ENCODE peak calls at places on chromosomes 16 and 17, in eight cellular contexts. One of them, this sample, is unnamed.

GRCh38 chr17:75457047-75457654 is 716 bp downstream of the TMEM94 start:
- DNase-seq in A172: peak
- DNase-seq in stimulated activated effector memory CD8-positive, alpha-beta T cell treated with anti-CD3 and anti-CD28 coated beads, Interleukin-12 subunit alpha, Interleukin-12 subunit beta, amount 100 ng/mL, for 72 hours: peak
- DNase-seq in stimulated activated CD8-positive, alpha-beta memory T cell treated with anti-CD3 and anti-CD28 coated beads, Interleukin-7, amount 100 ng/mL, for 1 hour: no peak
- DNase-seq in GM19239: no peak
- DNase-seq in PC-9: no peak
- DNase-seq in activated CD8-positive, alpha-beta T cell treated with anti-CD3 and anti-CD28 coated beads for 36 hours: peak
- DNase-seq in GM23338: peak
- DNase-seq in this sample: no peak

GRCh38 chr16:11682655-11683096 is 14.4 kb downstream of the SNN start:
- DNase-seq in A172: peak
- DNase-seq in stimulated activated effector memory CD8-positive, alpha-beta T cell treated with anti-CD3 and anti-CD28 coated beads, Interleukin-12 subunit alpha, Interleukin-12 subunit beta, amount 100 ng/mL, for 72 hours: no peak
- DNase-seq in stimulated activated CD8-positive, alpha-beta memory T cell treated with anti-CD3 and anti-CD28 coated beads, Interleukin-7, amount 100 ng/mL, for 1 hour: no peak
- DNase-seq in GM19239: no peak
- DNase-seq in PC-9: no peak
- DNase-seq in activated CD8-positive, alpha-beta T cell treated with anti-CD3 and anti-CD28 coated beads for 36 hours: no peak
- DNase-seq in GM23338: no peak
- DNase-seq in this sample: no peak

GRCh38 chr17:16820979-16821543 is 131.0 kb downstream of the CCDC144A start:
- DNase-seq in A172: no peak
- DNase-seq in stimulated activated effector memory CD8-positive, alpha-beta T cell treated with anti-CD3 and anti-CD28 coated beads, Interleukin-12 subunit alpha, Interleukin-12 subunit beta, amount 100 ng/mL, for 72 hours: peak
- DNase-seq in stimulated activated CD8-positive, alpha-beta memory T cell treated with anti-CD3 and anti-CD28 coated beads, Interleukin-7, amount 100 ng/mL, for 1 hour: no peak
- DNase-seq in GM19239: no peak
- DNase-seq in PC-9: no peak
- DNase-seq in activated CD8-positive, alpha-beta T cell treated with anti-CD3 and anti-CD28 coated beads for 36 hours: no peak
- DNase-seq in GM23338: no peak
- DNase-seq in this sample: no peak

GRCh38 chr16:84055801-84056634 is 13.4 kb upstream of the SLC38A8 start:
- DNase-seq in A172: peak
- DNase-seq in stimulated activated effector memory CD8-positive, alpha-beta T cell treated with anti-CD3 and anti-CD28 coated beads, Interleukin-12 subunit alpha, Interleukin-12 subunit beta, amount 100 ng/mL, for 72 hours: no peak
- DNase-seq in stimulated activated CD8-positive, alpha-beta memory T cell treated with anti-CD3 and anti-CD28 coated beads, Interleukin-7, amount 100 ng/mL, for 1 hour: no peak
- DNase-seq in GM19239: no peak
- DNase-seq in PC-9: no peak
- DNase-seq in activated CD8-positive, alpha-beta T cell treated with anti-CD3 and anti-CD28 coated beads for 36 hours: no peak
- DNase-seq in GM23338: no peak
- DNase-seq in this sample: peak

GRCh38 chr17:32742686-32743538 is 134.0 kb downstream of the MYO1D start:
- DNase-seq in A172: no peak
- DNase-seq in stimulated activated effector memory CD8-positive, alpha-beta T cell treated with anti-CD3 and anti-CD28 coated beads, Interleukin-12 subunit alpha, Interleukin-12 subunit beta, amount 100 ng/mL, for 72 hours: no peak
- DNase-seq in stimulated activated CD8-positive, alpha-beta memory T cell treated with anti-CD3 and anti-CD28 coated beads, Interleukin-7, amount 100 ng/mL, for 1 hour: no peak
- DNase-seq in GM19239: no peak
- DNase-seq in PC-9: no peak
- DNase-seq in activated CD8-positive, alpha-beta T cell treated with anti-CD3 and anti-CD28 coated beads for 36 hours: no peak
- DNase-seq in GM23338: no peak
- DNase-seq in this sample: no peak

GRCh38 chr16:84548971-84549844 is 44.7 kb upstream of the MEAK7 start:
- DNase-seq in A172: no peak
- DNase-seq in stimulated activated effector memory CD8-positive, alpha-beta T cell treated with anti-CD3 and anti-CD28 coated beads, Interleukin-12 subunit alpha, Interleukin-12 subunit beta, amount 100 ng/mL, for 72 hours: peak
- DNase-seq in stimulated activated CD8-positive, alpha-beta memory T cell treated with anti-CD3 and anti-CD28 coated beads, Interleukin-7, amount 100 ng/mL, for 1 hour: no peak
- DNase-seq in GM19239: no peak
- DNase-seq in PC-9: no peak
- DNase-seq in activated CD8-positive, alpha-beta T cell treated with anti-CD3 and anti-CD28 coated beads for 36 hours: peak
- DNase-seq in GM23338: no peak
- DNase-seq in this sample: no peak

GRCh38 chr16:67277294-67277998 is 1.9 kb upstream of the PLEKHG4 start:
- DNase-seq in A172: peak
- DNase-seq in stimulated activated effector memory CD8-positive, alpha-beta T cell treated with anti-CD3 and anti-CD28 coated beads, Interleukin-12 subunit alpha, Interleukin-12 subunit beta, amount 100 ng/mL, for 72 hours: no peak
- DNase-seq in stimulated activated CD8-positive, alpha-beta memory T cell treated with anti-CD3 and anti-CD28 coated beads, Interleukin-7, amount 100 ng/mL, for 1 hour: no peak
- DNase-seq in GM19239: no peak
- DNase-seq in PC-9: peak
- DNase-seq in activated CD8-positive, alpha-beta T cell treated with anti-CD3 and anti-CD28 coated beads for 36 hours: peak
- DNase-seq in GM23338: no peak
- DNase-seq in this sample: peak

GRCh38 chr17:2703606-2704005 is 8.0 kb downstream of the CLUH start:
- DNase-seq in A172: no peak
- DNase-seq in stimulated activated effector memory CD8-positive, alpha-beta T cell treated with anti-CD3 and anti-CD28 coated beads, Interleukin-12 subunit alpha, Interleukin-12 subunit beta, amount 100 ng/mL, for 72 hours: no peak
- DNase-seq in stimulated activated CD8-positive, alpha-beta memory T cell treated with anti-CD3 and anti-CD28 coated beads, Interleukin-7, amount 100 ng/mL, for 1 hour: no peak
- DNase-seq in GM19239: no peak
- DNase-seq in PC-9: peak
- DNase-seq in activated CD8-positive, alpha-beta T cell treated with anti-CD3 and anti-CD28 coated beads for 36 hours: no peak
- DNase-seq in GM23338: no peak
- DNase-seq in this sample: peak

GRCh38 chr16:88957887-88958577 is 19.0 kb downstream of the CBFA2T3 start:
- DNase-seq in A172: no peak
- DNase-seq in stimulated activated effector memory CD8-positive, alpha-beta T cell treated with anti-CD3 and anti-CD28 coated beads, Interleukin-12 subunit alpha, Interleukin-12 subunit beta, amount 100 ng/mL, for 72 hours: no peak
- DNase-seq in stimulated activated CD8-positive, alpha-beta memory T cell treated with anti-CD3 and anti-CD28 coated beads, Interleukin-7, amount 100 ng/mL, for 1 hour: no peak
- DNase-seq in GM19239: no peak
- DNase-seq in PC-9: no peak
- DNase-seq in activated CD8-positive, alpha-beta T cell treated with anti-CD3 and anti-CD28 coated beads for 36 hours: peak
- DNase-seq in GM23338: no peak
- DNase-seq in this sample: no peak

GRCh38 chr16:73058616-73059409 is 10.9 kb upstream of the ZFHX3 start:
- DNase-seq in A172: no peak
- DNase-seq in stimulated activated effector memory CD8-positive, alpha-beta T cell treated with anti-CD3 and anti-CD28 coated beads, Interleukin-12 subunit alpha, Interleukin-12 subunit beta, amount 100 ng/mL, for 72 hours: no peak
- DNase-seq in stimulated activated CD8-positive, alpha-beta memory T cell treated with anti-CD3 and anti-CD28 coated beads, Interleukin-7, amount 100 ng/mL, for 1 hour: no peak
- DNase-seq in GM19239: peak
- DNase-seq in PC-9: no peak
- DNase-seq in activated CD8-positive, alpha-beta T cell treated with anti-CD3 and anti-CD28 coated beads for 36 hours: no peak
- DNase-seq in GM23338: peak
- DNase-seq in this sample: no peak

GRCh38 chr17:75508122-75508719 is 7.1 kb downstream of the CASKIN2 start:
- DNase-seq in A172: no peak
- DNase-seq in stimulated activated effector memory CD8-positive, alpha-beta T cell treated with anti-CD3 and anti-CD28 coated beads, Interleukin-12 subunit alpha, Interleukin-12 subunit beta, amount 100 ng/mL, for 72 hours: no peak
- DNase-seq in stimulated activated CD8-positive, alpha-beta memory T cell treated with anti-CD3 and anti-CD28 coated beads, Interleukin-7, amount 100 ng/mL, for 1 hour: no peak
- DNase-seq in GM19239: no peak
- DNase-seq in PC-9: no peak
- DNase-seq in activated CD8-positive, alpha-beta T cell treated with anti-CD3 and anti-CD28 coated beads for 36 hours: no peak
- DNase-seq in GM23338: no peak
- DNase-seq in this sample: no peak

GRCh38 chr16:4172070-4172469 is 55.8 kb upstream of the ADCY9 start:
- DNase-seq in A172: no peak
- DNase-seq in stimulated activated effector memory CD8-positive, alpha-beta T cell treated with anti-CD3 and anti-CD28 coated beads, Interleukin-12 subunit alpha, Interleukin-12 subunit beta, amount 100 ng/mL, for 72 hours: no peak
- DNase-seq in stimulated activated CD8-positive, alpha-beta memory T cell treated with anti-CD3 and anti-CD28 coated beads, Interleukin-7, amount 100 ng/mL, for 1 hour: no peak
- DNase-seq in GM19239: no peak
- DNase-seq in PC-9: no peak
- DNase-seq in activated CD8-positive, alpha-beta T cell treated with anti-CD3 and anti-CD28 coated beads for 36 hours: no peak
- DNase-seq in GM23338: no peak
- DNase-seq in this sample: no peak

GRCh38 chr17:31067699-31068184 is 27.0 kb upstream of the NF1 start:
- DNase-seq in A172: peak
- DNase-seq in stimulated activated effector memory CD8-positive, alpha-beta T cell treated with anti-CD3 and anti-CD28 coated beads, Interleukin-12 subunit alpha, Interleukin-12 subunit beta, amount 100 ng/mL, for 72 hours: no peak
- DNase-seq in stimulated activated CD8-positive, alpha-beta memory T cell treated with anti-CD3 and anti-CD28 coated beads, Interleukin-7, amount 100 ng/mL, for 1 hour: no peak
- DNase-seq in GM19239: no peak
- DNase-seq in PC-9: peak
- DNase-seq in activated CD8-positive, alpha-beta T cell treated with anti-CD3 and anti-CD28 coated beads for 36 hours: no peak
- DNase-seq in GM23338: no peak
- DNase-seq in this sample: no peak

GRCh38 chr17:58144801-58145200 is 3.4 kb upstream of the OR4D1 start:
- DNase-seq in A172: no peak
- DNase-seq in stimulated activated effector memory CD8-positive, alpha-beta T cell treated with anti-CD3 and anti-CD28 coated beads, Interleukin-12 subunit alpha, Interleukin-12 subunit beta, amount 100 ng/mL, for 72 hours: no peak
- DNase-seq in stimulated activated CD8-positive, alpha-beta memory T cell treated with anti-CD3 and anti-CD28 coated beads, Interleukin-7, amount 100 ng/mL, for 1 hour: no peak
- DNase-seq in GM19239: no peak
- DNase-seq in PC-9: no peak
- DNase-seq in activated CD8-positive, alpha-beta T cell treated with anti-CD3 and anti-CD28 coated beads for 36 hours: no peak
- DNase-seq in GM23338: no peak
- DNase-seq in this sample: no peak

GRCh38 chr17:70072900-70073299 is 2.1 kb upstream of the KCNJ16 start:
- DNase-seq in A172: no peak
- DNase-seq in stimulated activated effector memory CD8-positive, alpha-beta T cell treated with anti-CD3 and anti-CD28 coated beads, Interleukin-12 subunit alpha, Interleukin-12 subunit beta, amount 100 ng/mL, for 72 hours: no peak
- DNase-seq in stimulated activated CD8-positive, alpha-beta memory T cell treated with anti-CD3 and anti-CD28 coated beads, Interleukin-7, amount 100 ng/mL, for 1 hour: no peak
- DNase-seq in GM19239: no peak
- DNase-seq in PC-9: no peak
- DNase-seq in activated CD8-positive, alpha-beta T cell treated with anti-CD3 and anti-CD28 coated beads for 36 hours: no peak
- DNase-seq in GM23338: no peak
- DNase-seq in this sample: no peak

GRCh38 chr16:66007717-66008116 is 358.8 kb upstream of the CDH5 start:
- DNase-seq in A172: no peak
- DNase-seq in stimulated activated effector memory CD8-positive, alpha-beta T cell treated with anti-CD3 and anti-CD28 coated beads, Interleukin-12 subunit alpha, Interleukin-12 subunit beta, amount 100 ng/mL, for 72 hours: no peak
- DNase-seq in stimulated activated CD8-positive, alpha-beta memory T cell treated with anti-CD3 and anti-CD28 coated beads, Interleukin-7, amount 100 ng/mL, for 1 hour: no peak
- DNase-seq in GM19239: no peak
- DNase-seq in PC-9: no peak
- DNase-seq in activated CD8-positive, alpha-beta T cell treated with anti-CD3 and anti-CD28 coated beads for 36 hours: no peak
- DNase-seq in GM23338: no peak
- DNase-seq in this sample: no peak

GRCh38 chr16:67844441-67844840 is 2.3 kb upstream of the NUTF2 start:
- DNase-seq in A172: no peak
- DNase-seq in stimulated activated effector memory CD8-positive, alpha-beta T cell treated with anti-CD3 and anti-CD28 coated beads, Interleukin-12 subunit alpha, Interleukin-12 subunit beta, amount 100 ng/mL, for 72 hours: no peak
- DNase-seq in stimulated activated CD8-positive, alpha-beta memory T cell treated with anti-CD3 and anti-CD28 coated beads, Interleukin-7, amount 100 ng/mL, for 1 hour: no peak
- DNase-seq in GM19239: no peak
- DNase-seq in PC-9: no peak
- DNase-seq in activated CD8-positive, alpha-beta T cell treated with anti-CD3 and anti-CD28 coated beads for 36 hours: no peak
- DNase-seq in GM23338: peak
- DNase-seq in this sample: no peak

GRCh38 chr17:21689604-21690003 is 2.7 kb upstream of the KCNJ18 start:
- DNase-seq in A172: peak
- DNase-seq in stimulated activated effector memory CD8-positive, alpha-beta T cell treated with anti-CD3 and anti-CD28 coated beads, Interleukin-12 subunit alpha, Interleukin-12 subunit beta, amount 100 ng/mL, for 72 hours: no peak
- DNase-seq in stimulated activated CD8-positive, alpha-beta memory T cell treated with anti-CD3 and anti-CD28 coated beads, Interleukin-7, amount 100 ng/mL, for 1 hour: no peak
- DNase-seq in GM19239: no peak
- DNase-seq in PC-9: peak
- DNase-seq in activated CD8-positive, alpha-beta T cell treated with anti-CD3 and anti-CD28 coated beads for 36 hours: no peak
- DNase-seq in GM23338: no peak
- DNase-seq in this sample: peak